ENCODE peak calls at places on chromosomes 12 and 14, in four cellular contexts. O, V, U and E are unnamed samples.

GRCh38 chr14:35365130-35366047 is 39.2 kb downstream of the NFKBIA start:
- DNase-seq in O (peak), V (peak), U (peak), E (no peak)

GRCh38 chr14:58922211-58922940 is 266.1 kb upstream of the DAAM1 start:
- DNase-seq in O (no peak), V (no peak), U (no peak), E (no peak)

GRCh38 chr12:74468401-74468800 is 69.2 kb upstream of the ATXN7L3B start:
- DNase-seq in O (no peak), V (no peak), U (no peak), E (no peak)

GRCh38 chr14:52458721-52459085 is 93.6 kb downstream of the TXNDC16 start:
- DNase-seq in O (no peak), V (no peak), U (no peak), E (no peak)

GRCh38 chr14:37116933-37117844 is 55.2 kb downstream of the SLC25A21 start:
- DNase-seq in O (no peak), V (peak), U (no peak), E (no peak)

GRCh38 chr14:75805646-75806045 is 144.6 kb downstream of the TTLL5 start:
- DNase-seq in O (no peak), V (no peak), U (no peak), E (no peak)

GRCh38 chr12:49296836-49297694 is 2.1 kb downstream of the PRPH start:
- DNase-seq in O (no peak), V (peak), U (no peak), E (no peak)

GRCh38 chr12:8947737-8948136 is 1.7 kb downstream of the M6PR start:
- DNase-seq in O (no peak), V (no peak), U (no peak), E (no peak)

GRCh38 chr12:27593266-27593665 is 69.3 kb downstream of the PPFIBP1 start:
- DNase-seq in O (no peak), V (no peak), U (no peak), E (no peak)

GRCh38 chr12:24505366-24506025 is 443.4 kb downstream of the BCAT1 start:
- DNase-seq in O (no peak), V (no peak), U (no peak), E (no peak)

GRCh38 chr14:67467134-67467533 is 21.4 kb downstream of the TMEM229B start:
- DNase-seq in O (no peak), V (no peak), U (no peak), E (no peak)

GRCh38 chr12:38954119-38954746 is 48.8 kb upstream of the CPNE8 start:
- DNase-seq in O (no peak), V (no peak), U (no peak), E (no peak)

GRCh38 chr12:1797011-1797901 is 23.1 kb upstream of the LRTM2 start:
- DNase-seq in O (no peak), V (no peak), U (no peak), E (no peak)

GRCh38 chr12:47903151-47903611 is 1.6 kb downstream of the VDR start:
- DNase-seq in O (no peak), V (no peak), U (no peak), E (no peak)

GRCh38 chr14:101224356-101225115 is 321.0 kb upstream of the RTL1 start:
- DNase-seq in O (no peak), V (no peak), U (no peak), E (no peak)

GRCh38 chr14:80575763-80576162 is 364.5 kb upstream of the DIO2 start:
- DNase-seq in O (no peak), V (no peak), U (no peak), E (no peak)

GRCh38 chr14:28766505-28767238 is at the start of gene FOXG1:
- DNase-seq in O (peak), V (peak), U (no peak), E (no peak)

GRCh38 chr12:114933428-114934160 is 249.6 kb upstream of the TBX3 start:
- DNase-seq in O (no peak), V (peak), U (no peak), E (no peak)

GRCh38 chr12:45644521-45644920 is 85.0 kb upstream of the ARID2 start:
- DNase-seq in O (no peak), V (peak), U (no peak), E (peak)

GRCh38 chr14:65214741-65215140 is 112.4 kb upstream of the MAX start:
- DNase-seq in O (no peak), V (no peak), U (no peak), E (no peak)

GRCh38 chr12:99852666-99853065 is 132.1 kb downstream of the ANKS1B start:
- DNase-seq in O (no peak), V (no peak), U (no peak), E (no peak)

GRCh38 chr12:122471324-122472226 is 29.2 kb downstream of the ZCCHC8 start:
- DNase-seq in O (no peak), V (peak), U (no peak), E (no peak)

GRCh38 chr12:26274441-26275312 is 79.3 kb downstream of the SSPN start:
- DNase-seq in O (peak), V (peak), U (no peak), E (peak)

GRCh38 chr12:11947218-11947617 is 123.5 kb upstream of the BCL2L14 start:
- DNase-seq in O (no peak), V (no peak), U (no peak), E (no peak)

GRCh38 chr14:54840336-54840735 is 62.3 kb downstream of the GCH1 start:
- DNase-seq in O (no peak), V (no peak), U (no peak), E (no peak)